ENCODE peak calls at places on chromosomes 13 and 19, in four cellular contexts. C is activated T-helper 1 cell treated with anti-CD3 and anti-CD28 coated beads, Interleukin-2, amount 50 U/mL, for 16 hours; L is psoas muscle; O is Peyer's patch. E is an unnamed sample.

GRCh38 chr13:100334209-100334608 is 245.3 kb downstream of the PCCA start:
- DNase-seq in L (no peak), O (no peak), C (no peak), E (no peak)

GRCh38 chr13:35855531-35856019 is 275.6 kb downstream of the DCLK1 start:
- DNase-seq in O (no peak), L (no peak), C (no peak), E (no peak)

GRCh38 chr19:32322541-32322940 is 22.9 kb upstream of the ZNF507 start:
- DNase-seq in C (no peak), L (no peak), O (peak), E (no peak)

GRCh38 chr19:12681074-12681987 is at the start of gene DHPS:
- DNase-seq in O (peak), C (peak), L (peak), E (peak)

GRCh38 chr13:28337196-28338045 is 157.5 kb downstream of the FLT1 start:
- DNase-seq in C (no peak), L (no peak), O (no peak), E (no peak)

GRCh38 chr13:26482451-26483197 is 74.9 kb upstream of the WASF3 start:
- DNase-seq in O (peak), C (peak), L (no peak), E (peak)

GRCh38 chr19:19098084-19098702 is 34.4 kb downstream of the SLC25A42 start:
- DNase-seq in C (no peak), L (no peak), O (no peak), E (no peak)

GRCh38 chr19:38697641-38698071 is 46.6 kb downstream of the CAPN12 start:
- DNase-seq in C (no peak), O (peak), L (no peak), E (no peak)

GRCh38 chr19:51712461-51713081 is 11.2 kb downstream of the HAS1 start:
- DNase-seq in O (no peak), L (no peak), C (no peak), E (no peak)

GRCh38 chr19:55146648-55147218 is 2.3 kb downstream of the TNNT1 start:
- DNase-seq in C (no peak), O (no peak), L (peak), E (no peak)

GRCh38 chr13:39417131-39417530 is 185.9 kb downstream of the LHFPL6 start:
- DNase-seq in O (no peak), L (no peak), C (no peak), E (no peak)

GRCh38 chr19:2084993-2085720 is 11.0 kb downstream of the MOB3A start:
- DNase-seq in L (peak), C (peak), O (peak), E (peak)

GRCh38 chr13:46232281-46232680 is 20.6 kb downstream of the LRRC63 start:
- DNase-seq in C (no peak), L (no peak), O (no peak), E (no peak)

GRCh38 chr19:52086481-52086880 is 9.1 kb downstream of the ZNF841 start:
- DNase-seq in L (no peak), C (no peak), O (no peak), E (no peak)

GRCh38 chr13:57630661-57631606 is 610 bp upstream of the PCDH17 start:
- DNase-seq in O (no peak), C (no peak), L (no peak), E (no peak)

GRCh38 chr13:63554157-63554556 is 2138.5 kb upstream of the PCDH20 start:
- DNase-seq in C (no peak), L (no peak), O (no peak), E (no peak)

E was measured in stomach.